ENCODE peak calls at places on chromosomes 13 and 19, in nine cellular contexts. N is GDM1; X is NCI-H1417; O is EL; M is GM12864; G is NCI-H2081; A is AG08395; V is NCI-H1092 treated with DMSO at 0.1 percent for 48 hours; F is stimulated activated CD8-positive, alpha-beta memory T cell treated with anti-CD3 and anti-CD28 coated beads, Interleukin-7, amount 100 ng/mL, for 1 hour. I is an unnamed sample.

GRCh38 chr19:58367698-58368454 is 5.3 kb upstream of the ZNF497 start:
- DNase-seq in N (no peak), X (no peak), O (no peak), M (no peak), G (no peak), A (no peak), V (no peak), F (no peak), I (no peak)

GRCh38 chr13:71759506-71760225 is 107.3 kb downstream of the DACH1 start:
- DNase-seq in N (no peak), X (no peak), O (no peak), M (no peak), G (peak; percentile 71), A (no peak), V (peak; percentile 93), F (no peak), I (peak; percentile 11)

GRCh38 chr19:1455336-1456120 is 5.6 kb downstream of the APC2 start:
- DNase-seq in N (peak; percentile 72), X (peak; percentile 41), O (peak; percentile 60), M (no peak), G (peak; percentile 54), A (peak; percentile 65), V (no peak), F (no peak), I (peak; percentile 72)

GRCh38 chr13:45456196-45456972 is 8.4 kb upstream of the COG3 start:
- DNase-seq in N (no peak), X (no peak), O (peak; percentile 55), M (no peak), G (no peak), A (peak; percentile 72), V (no peak), F (no peak), I (no peak)

GRCh38 chr13:85616275-85616674 is 182.9 kb downstream of the SLITRK6 start:
- DNase-seq in N (no peak), X (no peak), O (no peak), M (no peak), G (no peak), A (no peak), V (no peak), F (no peak), I (no peak)

GRCh38 chr19:18672606-18673337 is 10.7 kb upstream of the CRTC1 start:
- DNase-seq in N (no peak), X (no peak), O (no peak), M (no peak), G (no peak), A (peak; percentile 42), V (no peak), F (no peak), I (no peak)

GRCh38 chr19:13156968-13157882 is 7.0 kb downstream of the IER2 start:
- DNase-seq in N (no peak), X (no peak), O (peak; percentile 32), M (no peak), G (no peak), A (no peak), V (no peak), F (no peak), I (no peak)

GRCh38 chr19:47331931-47332547 is at the start of gene C5AR2:
- DNase-seq in N (no peak), X (no peak), O (no peak), M (no peak), G (no peak), A (peak; percentile 35), V (no peak), F (no peak), I (peak; percentile 37)

GRCh38 chr19:21749090-21749489 is 18.3 kb downstream of the ZNF100 start:
- DNase-seq in N (no peak), X (no peak), O (peak; percentile 34), M (no peak), G (no peak), A (no peak), V (no peak), F (no peak), I (no peak)

GRCh38 chr19:38266981-38267597 is 2.7 kb downstream of the SPINT2 start:
- DNase-seq in N (no peak), X (no peak), O (peak; percentile 59), M (no peak), G (no peak), A (no peak), V (no peak), F (no peak), I (no peak)

GRCh38 chr13:107466326-107466725 is 749.0 kb downstream of the LIG4 start:
- DNase-seq in N (no peak), X (no peak), O (no peak), M (no peak), G (no peak), A (no peak), V (no peak), F (no peak), I (no peak)

GRCh38 chr19:32543107-32543900 is 37.7 kb upstream of the PDCD5 start:
- DNase-seq in N (no peak), X (no peak), O (peak; percentile 50), M (no peak), G (no peak), A (no peak), V (no peak), F (no peak), I (no peak)

GRCh38 chr13:88824218-88824617 is 1153.0 kb downstream of the SLITRK5 start:
- DNase-seq in N (no peak), X (no peak), O (no peak), M (no peak), G (no peak), A (no peak), V (no peak), F (no peak), I (no peak)

GRCh38 chr19:13243971-13244370 is 93.8 kb downstream of the IER2 start:
- DNase-seq in N (no peak), X (no peak), O (no peak), M (no peak), G (no peak), A (no peak), V (no peak), F (no peak), I (no peak)

GRCh38 chr19:409515-410242 is 732 bp upstream of the C2CD4C start:
- DNase-seq in N (no peak), X (peak; percentile 89), O (peak; percentile 14), M (no peak), G (peak; percentile 35), A (no peak), V (peak; percentile 18), F (no peak), I (no peak)

GRCh38 chr13:75489502-75490263 is 7.7 kb upstream of the TBC1D4 start:
- DNase-seq in N (no peak), X (no peak), O (peak; percentile 59), M (peak; percentile 42), G (no peak), A (peak; percentile 71), V (no peak), F (no peak), I (peak; percentile 57)

GRCh38 chr19:50313812-50314536 is 15.2 kb downstream of the KCNC3 start:
- DNase-seq in N (no peak), X (peak; percentile 30), O (no peak), M (no peak), G (no peak), A (no peak), V (no peak), F (no peak), I (peak; percentile 58)

GRCh38 chr13:109776575-109776974 is 9.8 kb downstream of the IRS2 start:
- DNase-seq in N (no peak), X (no peak), O (no peak), M (no peak), G (no peak), A (no peak), V (no peak), F (no peak), I (no peak)

GRCh38 chr13:97257800-97258799 is 36.0 kb downstream of the MBNL2 start:
- DNase-seq in N (no peak), X (no peak), O (peak; percentile 89), M (no peak), G (no peak), A (peak; percentile 78), V (no peak), F (no peak), I (no peak)

GRCh38 chr19:14435320-14436050 is 2.4 kb downstream of the PKN1 start:
- DNase-seq in N (no peak), X (no peak), O (no peak), M (no peak), G (no peak), A (no peak), V (no peak), F (no peak), I (no peak)

GRCh38 chr13:35818577-35819165 is 312.5 kb downstream of the DCLK1 start:
- DNase-seq in N (no peak), X (no peak), O (peak; percentile 53), M (no peak), G (peak; percentile 33), A (peak; percentile 65), V (peak; percentile 41), F (no peak), I (no peak)

GRCh38 chr19:41297628-41298326 is 12.2 kb upstream of the CCDC97 start:
- DNase-seq in N (no peak), X (no peak), O (no peak), M (peak; percentile 79), G (no peak), A (no peak), V (no peak), F (no peak), I (no peak)

GRCh38 chr19:47603706-47604310 is 5.1 kb upstream of the BICRA start:
- DNase-seq in N (no peak), X (no peak), O (no peak), M (no peak), G (no peak), A (no peak), V (no peak), F (no peak), I (no peak)

GRCh38 chr19:1780272-1780957 is 27.1 kb downstream of the ONECUT3 start:
- DNase-seq in N (no peak), X (no peak), O (peak; percentile 33), M (no peak), G (no peak), A (peak; percentile 37), V (no peak), F (no peak), I (no peak)

GRCh38 chr13:93559718-93560117 is 333.1 kb downstream of the GPC6 start:
- DNase-seq in N (no peak), X (no peak), O (peak; percentile 69), M (no peak), G (peak; percentile 28), A (peak; percentile 7), V (no peak), F (no peak), I (no peak)

GRCh38 chr13:43698743-43699142 is 88.0 kb downstream of the ENOX1 start:
- DNase-seq in N (no peak), X (no peak), O (peak; percentile 8), M (no peak), G (no peak), A (peak; percentile 49), V (no peak), F (no peak), I (no peak)